ENCODE peak calls at places on chromosomes 12 and 14, in five cellular contexts. U is heart left ventricle, A is OCI-LY7, P is glutamatergic neuron, V is cardiac fibroblast. J is an unnamed sample.
A peak's percentile ranks its signal among the peaks of the same experiment; 100 is the strongest.

GRCh38 chr12:12822886-12823285 is 9.7 kb downstream of the DDX47 start:
- DNase-seq in U (no peak), A (no peak), P (no peak), V (no peak), J (no peak)

GRCh38 chr12:127485528-127485927 is 781.4 kb upstream of the TMEM132C start:
- DNase-seq in U (no peak), A (no peak), P (no peak), V (peak; percentile 87), J (no peak)

GRCh38 chr14:51176819-51177218 is 63.2 kb upstream of the TMX1 start:
- DNase-seq in U (no peak), A (no peak), P (no peak), V (no peak), J (no peak)

GRCh38 chr14:50823051-50823762 is 7.8 kb downstream of the NIN start:
- DNase-seq in U (peak; percentile 32), A (peak; percentile 71), P (peak; percentile 75), V (peak; percentile 79), J (no peak)

GRCh38 chr12:820336-820735 is 68.0 kb downstream of the WNK1 start:
- DNase-seq in U (no peak), A (no peak), P (no peak), V (no peak), J (no peak)

GRCh38 chr12:53094394-53094787 is 3.1 kb upstream of the IGFBP6 start:
- DNase-seq in U (no peak), A (no peak), P (no peak), V (no peak), J (no peak)

GRCh38 chr12:92108651-92109050 is 37.0 kb downstream of the BTG1 start:
- DNase-seq in U (no peak), A (no peak), P (no peak), V (peak; percentile 78), J (no peak)

GRCh38 chr12:113889806-113890581 is 76.1 kb downstream of the RBM19 start:
- DNase-seq in U (no peak), A (no peak), P (peak; percentile 42), V (no peak), J (no peak)

GRCh38 chr12:106452309-106452708 is 94.8 kb downstream of the POLR3B start:
- DNase-seq in U (no peak), A (no peak), P (no peak), V (no peak), J (no peak)

GRCh38 chr14:21313512-21313911 is 33.6 kb downstream of the RPGRIP1 start:
- DNase-seq in U (no peak), A (no peak), P (no peak), V (no peak), J (no peak)

GRCh38 chr12:65565601-65566560 is 258.4 kb upstream of the HMGA2 start:
- DNase-seq in U (no peak), A (no peak), P (no peak), V (peak; percentile 94), J (no peak)

GRCh38 chr12:44526655-44527199 is 349.4 kb downstream of the NELL2 start:
- DNase-seq in U (no peak), A (no peak), P (no peak), V (no peak), J (no peak)
- TF ChIP-seq CTCF in U (no peak), A (no peak), P (peak; percentile 47), V (no peak), J (no peak)

DNA sequence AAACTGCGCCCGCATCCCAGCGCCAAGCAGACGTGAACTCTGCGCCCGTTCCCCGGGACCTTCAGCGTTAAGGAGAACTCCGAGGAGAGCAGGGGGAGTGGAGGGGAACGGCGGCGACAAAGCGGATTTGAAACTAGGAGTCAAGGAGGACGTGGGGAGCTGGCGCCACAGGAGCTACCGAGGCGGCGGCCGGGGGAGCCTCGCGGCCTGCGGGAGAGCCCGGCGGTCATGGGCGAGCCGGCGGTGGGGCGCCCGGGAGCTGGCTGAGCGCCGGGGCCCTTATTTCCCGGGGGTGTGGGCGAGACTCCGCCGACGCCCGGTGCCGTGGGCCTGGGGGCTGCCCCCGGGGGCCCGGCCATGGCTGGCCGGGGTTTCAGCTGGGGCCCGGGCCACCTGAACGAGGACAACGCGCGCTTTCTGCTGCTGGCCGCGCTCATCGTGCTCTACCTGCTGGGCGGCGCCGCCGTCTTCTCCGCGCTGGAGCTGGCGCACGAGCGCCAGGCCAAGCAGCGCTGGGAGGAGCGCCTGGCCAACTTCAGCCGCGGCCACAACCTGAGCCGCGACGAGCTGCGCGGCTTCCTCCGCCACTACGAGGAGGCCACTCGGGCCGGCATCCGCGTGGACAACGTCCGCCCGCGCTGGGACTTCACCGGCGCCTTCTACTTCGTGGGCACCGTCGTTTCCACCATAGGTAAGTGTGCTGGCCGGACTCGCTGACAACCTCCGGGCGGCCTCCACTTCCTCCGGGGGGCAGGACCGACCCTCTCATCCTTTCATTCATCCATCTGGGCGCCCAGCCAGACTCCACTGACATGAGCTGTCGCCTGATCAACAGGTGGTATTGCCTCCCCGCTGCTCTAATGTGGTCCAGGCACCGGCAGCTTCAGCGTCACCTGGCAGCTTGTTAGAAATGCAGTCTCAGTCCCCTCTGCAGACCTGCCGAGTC is at the start of gene KCNK13:
- DNase-seq in U (no peak), A (no peak), P (peak; percentile 48), V (no peak), J (peak; percentile 44)
- TF ChIP-seq CTCF in U (no peak), A (no peak), P (no peak), V (no peak), J (no peak)

GRCh38 chr12:48197549-48197966 is 5.5 kb downstream of the OR10AD1 start:
- DNase-seq in U (no peak), A (peak; percentile 43), P (no peak), V (peak; percentile 55), J (peak; percentile 48)

GRCh38 chr12:48198619-48198973 is 4.5 kb downstream of the OR10AD1 start:
- DNase-seq in U (peak; percentile 82), A (no peak), P (peak; percentile 43), V (no peak), J (peak; percentile 38)

GRCh38 chr12:48198985-48199384 is 4.1 kb downstream of the OR10AD1 start:
- DNase-seq in U (no peak), A (no peak), P (no peak), V (no peak), J (no peak)

GRCh38 chr12:48199784-48200198 is 3.3 kb downstream of the OR10AD1 start:
- DNase-seq in U (no peak), A (no peak), P (no peak), V (no peak), J (no peak)

GRCh38 chr12:48197967-48198618 is 5.0 kb downstream of the OR10AD1 start:
- DNase-seq in U (peak; percentile 99), A (peak; percentile 88), P (peak; percentile 96), V (peak; percentile 96), J (peak; percentile 96)
- TF ChIP-seq CTCF in U (no peak), A (no peak), P (peak; percentile 19), V (peak; percentile 29), J (no peak)

GRCh38 chr14:65961004-65961403 is 525.2 kb upstream of the CCDC196 start:
- DNase-seq in U (peak; percentile 40), A (peak; percentile 41), P (peak; percentile 82), V (peak; percentile 72), J (peak; percentile 55)

GRCh38 chr14:65957631-65958205 is 528.5 kb upstream of the CCDC196 start:
- DNase-seq in U (no peak), A (no peak), P (no peak), V (no peak), J (no peak)

GRCh38 chr14:65958664-65959562 is 527.3 kb upstream of the CCDC196 start:
- DNase-seq in U (no peak), A (peak; percentile 60), P (no peak), V (peak; percentile 52), J (peak; percentile 48)

GRCh38 chr14:65962952-65963351 is 523.2 kb upstream of the CCDC196 start:
- DNase-seq in U (no peak), A (no peak), P (no peak), V (no peak), J (no peak)

DNA sequence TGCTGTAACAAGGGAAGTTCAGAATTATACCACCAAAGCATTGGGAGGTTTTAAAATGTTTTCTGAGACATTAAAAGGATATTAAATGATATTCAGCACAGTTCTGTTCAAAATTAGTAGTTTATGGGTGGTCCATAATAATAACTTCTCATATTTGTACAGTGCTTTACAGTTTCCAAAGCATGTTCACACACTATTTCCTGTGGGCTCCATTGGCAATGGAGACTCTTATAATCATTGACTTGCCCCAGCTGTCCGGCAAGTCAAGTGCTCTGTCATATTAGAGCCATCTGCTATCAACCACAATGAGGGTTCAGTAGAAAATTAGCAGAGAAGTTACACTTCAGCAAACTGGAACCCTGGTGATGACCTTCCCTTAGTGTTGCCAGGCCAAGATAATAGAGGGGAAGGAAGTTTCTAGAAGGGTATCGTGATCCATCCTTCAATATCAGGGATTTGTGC is 526.6 kb upstream of the CCDC196 start:
- DNase-seq in U (no peak), A (no peak), P (no peak), V (no peak), J (no peak)
- TF ChIP-seq CTCF in U (no peak), A (peak; percentile 55), P (peak; percentile 41), V (no peak), J (peak; percentile 4)

DNA sequence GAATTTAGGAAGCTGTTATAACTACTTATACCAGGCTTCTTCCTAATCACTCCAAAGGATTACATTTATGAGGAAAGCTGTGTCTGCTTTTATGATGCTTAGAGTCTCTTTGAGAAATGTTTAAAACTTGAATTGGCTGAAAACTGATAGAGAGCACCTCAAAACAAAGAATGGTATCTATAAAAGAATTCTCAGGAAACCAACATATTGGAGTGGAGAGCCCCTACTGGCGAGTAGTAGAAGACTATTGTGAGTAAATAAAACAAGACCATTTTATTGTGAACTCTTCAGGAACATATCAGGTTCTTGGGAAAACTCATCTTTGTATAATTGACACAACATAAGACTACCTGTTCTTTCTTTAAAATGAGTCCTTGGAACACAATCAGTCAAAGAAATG is 578.6 kb downstream of the RERGL start:
- DNase-seq in U (no peak), A (no peak), P (no peak), V (no peak), J (no peak)
- TF ChIP-seq CTCF in U (no peak), A (peak; percentile 65), P (no peak), V (no peak), J (no peak)

GRCh38 chr12:95465275-95465674 is 8.7 kb upstream of the METAP2 start:
- DNase-seq in U (no peak), A (no peak), P (no peak), V (no peak), J (no peak)
- TF ChIP-seq CTCF in U (no peak), A (no peak), P (no peak), V (no peak), J (no peak)

DNA sequence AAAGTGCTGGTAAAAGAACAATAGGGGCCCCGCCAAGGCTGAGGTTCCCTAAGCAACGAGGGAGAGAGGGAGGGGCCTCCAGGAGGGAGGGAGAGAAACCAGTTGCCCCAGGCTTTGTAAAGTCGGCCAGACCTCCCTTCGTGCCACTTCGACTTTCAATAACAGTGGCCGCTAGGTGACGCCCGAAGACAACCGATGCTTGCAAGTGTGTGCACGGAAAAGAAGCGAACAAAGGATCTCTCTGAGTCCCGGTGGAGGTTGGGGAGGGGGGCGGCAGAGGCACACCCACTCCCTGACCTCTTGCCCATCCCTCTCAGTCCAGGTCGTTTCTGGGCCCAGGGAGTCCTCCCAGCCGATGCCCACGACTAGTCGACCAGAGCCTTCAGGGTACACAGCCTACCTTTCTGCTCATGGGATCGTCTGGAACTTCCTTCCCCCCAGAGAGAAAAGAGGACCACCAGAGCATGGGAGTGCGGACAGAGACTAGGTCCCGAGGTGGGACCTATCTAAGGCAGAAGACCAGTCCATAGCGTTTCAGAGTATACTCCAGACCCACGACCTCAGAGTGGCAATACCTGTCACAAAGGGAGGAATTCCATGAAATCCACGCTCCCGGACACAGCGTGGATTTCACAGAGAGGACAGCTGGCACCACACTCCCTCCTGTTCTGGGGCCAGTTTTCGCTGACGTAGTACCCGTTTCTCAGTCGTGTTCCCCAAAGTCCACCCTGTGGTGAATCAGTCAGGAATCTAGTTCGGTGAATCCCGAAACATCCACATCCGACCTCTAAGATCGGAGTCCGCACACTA is 262.7 kb upstream of the ALG10B start:
- DNase-seq in U (no peak), A (no peak), P (no peak), V (no peak), J (no peak)
- TF ChIP-seq CTCF in U (no peak), A (no peak), P (no peak), V (no peak), J (no peak)

GRCh38 chr14:78227466-78228077 is 57.4 kb downstream of the NRXN3 start:
- DNase-seq in U (no peak), A (no peak), P (no peak), V (no peak), J (no peak)
- TF ChIP-seq CTCF in U (no peak), A (no peak), P (no peak), V (no peak), J (no peak)